ENCODE peak calls at places on chromosomes 3 and 15, in five cellular contexts. R is psoas muscle; I is CD8-positive, alpha-beta T cell; F is A549; W is tibial nerve. P is an unnamed sample.

GRCh38 chr3:197541756-197542539 is 13.8 kb downstream of the BDH1 start:
- DNase-seq in R (peak), I (no peak), F (no peak), W (no peak), P (no peak)

GRCh38 chr3:29335438-29335837 is 54.6 kb downstream of the RBMS3 start:
- DNase-seq in R (peak), I (no peak), F (peak), W (peak), P (peak)

GRCh38 chr3:61178167-61178566 is 73.1 kb downstream of the FHIT start:
- DNase-seq in R (no peak), I (no peak), F (no peak), W (no peak), P (no peak)

GRCh38 chr3:111582114-111582461 is 13.1 kb downstream of the ZBED2 start:
- DNase-seq in R (no peak), I (no peak), F (peak), W (no peak), P (peak)

GRCh38 chr3:64915778-64916177 is 228.0 kb upstream of the ADAMTS9 start:
- DNase-seq in R (no peak), I (no peak), F (no peak), W (no peak), P (peak)

GRCh38 chr15:33068531-33068990 is 126.0 kb downstream of the FMN1 start:
- DNase-seq in R (peak), I (no peak), F (peak), W (no peak), P (peak)

GRCh38 chr15:60905587-60905986 is 323.5 kb downstream of the RORA start:
- DNase-seq in R (no peak), I (peak), F (no peak), W (no peak), P (no peak)

GRCh38 chr3:70832811-70833509 is 520.5 kb upstream of the MDFIC2 start:
- DNase-seq in R (no peak), I (no peak), F (no peak), W (no peak), P (no peak)

GRCh38 chr3:100614941-100615340 is 5.5 kb downstream of the ADGRG7 start:
- DNase-seq in R (no peak), I (no peak), F (no peak), W (no peak), P (no peak)

GRCh38 chr3:196097373-196098154 is 15.7 kb upstream of the TFRC start:
- DNase-seq in R (no peak), I (no peak), F (no peak), W (no peak), P (peak)

GRCh38 chr3:134084230-134084950 is 54.7 kb upstream of the SLCO2A1 start:
- DNase-seq in R (no peak), I (no peak), F (no peak), W (no peak), P (no peak)

GRCh38 chr3:195208183-195208582 is 62.8 kb downstream of the XXYLT1 start:
- DNase-seq in R (no peak), I (no peak), F (no peak), W (no peak), P (no peak)

GRCh38 chr3:59425942-59426341 is 376.1 kb upstream of the CFAP20DC start:
- DNase-seq in R (no peak), I (peak), F (no peak), W (no peak), P (no peak)

GRCh38 chr15:64837502-64837901 is 4.2 kb upstream of the PLEKHO2 start:
- DNase-seq in R (no peak), I (no peak), F (no peak), W (no peak), P (no peak)

GRCh38 chr15:40029979-40030893 is 8.7 kb downstream of the SRP14 start:
- DNase-seq in R (no peak), I (no peak), F (peak), W (no peak), P (no peak)
- TF ChIP-seq CTCF in R (peak), I (peak), F (peak), W (peak), P (peak)

GRCh38 chr15:95804484-95804883 is 526.0 kb upstream of the NR2F2 start:
- DNase-seq in R (no peak), I (no peak), F (no peak), W (no peak), P (no peak)

GRCh38 chr15:95799286-95800187 is 531.0 kb upstream of the NR2F2 start:
- DNase-seq in R (no peak), I (no peak), F (peak), W (no peak), P (peak)
- H3K27ac ChIP-seq in R (no peak), I (no peak), F (peak), W (no peak), P (no peak)

GRCh38 chr3:78066287-78066686 is 1026.4 kb downstream of the ROBO2 start:
- DNase-seq in R (no peak), I (no peak), F (peak), W (no peak), P (no peak)
- TF ChIP-seq CTCF in R (no peak), I (no peak), F (no peak), W (no peak), P (peak)

DNA sequence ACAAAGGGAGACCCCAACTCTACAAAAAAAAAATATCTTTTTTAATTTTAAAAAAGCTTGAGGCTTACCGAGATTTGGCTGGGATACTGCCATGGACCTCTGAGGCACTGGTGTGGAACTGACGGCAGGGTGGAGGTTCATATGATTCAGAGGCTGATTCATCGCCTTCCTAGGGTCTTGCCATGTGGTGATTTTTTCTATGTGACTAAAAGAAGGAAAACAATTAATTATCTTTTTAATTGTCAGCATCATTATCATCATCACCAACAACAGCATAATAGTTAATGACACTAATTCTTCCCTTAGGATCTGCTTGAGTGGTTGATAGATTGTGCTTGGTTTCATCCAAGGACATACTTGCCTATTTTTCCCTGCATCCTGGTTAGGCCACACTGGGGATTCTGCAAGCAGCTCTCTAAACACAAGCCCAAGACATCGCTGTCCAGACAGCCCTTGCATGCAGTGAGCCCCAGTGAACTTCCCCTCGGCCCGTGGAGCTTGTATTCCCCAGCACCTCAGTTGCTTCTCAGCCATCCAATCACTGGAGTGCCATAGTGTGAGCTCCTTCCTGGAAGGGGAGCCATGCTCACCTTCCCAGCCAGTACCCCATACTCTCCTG is 84.9 kb downstream of the WWTR1 start:
- DNase-seq in R (peak), I (no peak), F (no peak), W (no peak), P (no peak)
- H3K27ac ChIP-seq in R (peak), I (no peak), F (peak), W (peak), P (no peak)

GRCh38 chr3:80785475-80785874 is 976.0 kb downstream of the GBE1 start:
- DNase-seq in R (no peak), I (no peak), F (no peak), W (no peak), P (no peak)
- TF ChIP-seq CTCF in R (no peak), I (no peak), F (no peak), W (no peak), P (peak)

GRCh38 chr15:35697549-35698299 is 151.8 kb upstream of the DPH6 start:
- DNase-seq in R (no peak), I (no peak), F (peak), W (no peak), P (peak)
- H3K27ac ChIP-seq in R (no peak), I (no peak), F (peak), W (peak), P (peak)

GRCh38 chr3:151423091-151423490 is 37.8 kb downstream of the IGSF10 start:
- DNase-seq in R (no peak), I (no peak), F (no peak), W (no peak), P (no peak)

GRCh38 chr3:151428386-151428785 is 32.5 kb downstream of the IGSF10 start:
- DNase-seq in R (no peak), I (no peak), F (no peak), W (no peak), P (no peak)

GRCh38 chr3:151421956-151422355 is 37.4 kb upstream of the P2RY12 start:
- DNase-seq in R (no peak), I (no peak), F (no peak), W (no peak), P (no peak)

GRCh38 chr3:151426337-151426648 is 34.6 kb downstream of the IGSF10 start:
- DNase-seq in R (no peak), I (no peak), F (no peak), W (no peak), P (no peak)

DNA sequence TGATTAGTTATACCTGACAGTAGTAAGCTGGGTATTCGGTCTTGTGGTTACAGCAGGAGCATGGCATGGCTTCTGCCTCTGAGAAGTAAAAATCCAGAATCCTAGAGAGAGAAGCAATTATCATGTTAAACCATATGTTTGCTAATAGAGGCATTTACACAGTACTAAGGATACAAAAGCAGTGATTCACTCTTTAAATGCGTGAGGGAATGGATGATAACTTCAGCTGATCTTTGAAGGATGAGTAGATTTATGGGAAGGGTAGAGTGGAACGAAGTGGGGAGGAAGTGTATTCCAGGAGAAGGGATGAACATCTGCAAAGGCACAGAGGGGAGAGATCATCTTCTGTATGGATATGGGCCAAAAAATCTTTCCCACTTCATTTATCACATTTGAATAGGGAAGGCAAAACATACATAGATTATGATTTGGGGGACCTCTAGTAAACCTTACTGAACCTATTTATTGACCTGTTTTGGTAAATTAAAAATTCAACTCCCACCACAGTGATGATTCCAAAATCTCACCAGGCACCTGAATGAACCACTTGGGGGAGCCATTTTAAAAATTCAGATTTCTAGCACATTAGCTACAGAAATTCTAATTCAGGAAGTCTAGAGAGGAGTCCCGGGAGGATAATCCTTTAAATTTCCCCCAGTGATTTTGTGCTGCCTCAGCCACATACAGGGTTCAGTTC is 35.1 kb downstream of the IGSF10 start:
- DNase-seq in R (no peak), I (no peak), F (no peak), W (no peak), P (no peak)
- TF ChIP-seq CTCF in R (no peak), I (no peak), F (peak), W (peak), P (peak)

GRCh38 chr3:31639828-31640227 is 107.1 kb downstream of the STT3B start:
- DNase-seq in R (no peak), I (no peak), F (no peak), W (no peak), P (no peak)

GRCh38 chr3:31634485-31634884 is 101.8 kb downstream of the STT3B start:
- DNase-seq in R (no peak), I (no peak), F (no peak), W (no peak), P (peak)

GRCh38 chr3:31636063-31636462 is 103.3 kb downstream of the STT3B start:
- DNase-seq in R (no peak), I (no peak), F (no peak), W (no peak), P (no peak)

GRCh38 chr3:31636693-31637442 is 104.1 kb downstream of the STT3B start:
- DNase-seq in R (no peak), I (no peak), F (no peak), W (no peak), P (no peak)

GRCh38 chr3:31635586-31635985 is 102.9 kb downstream of the STT3B start:
- DNase-seq in R (no peak), I (no peak), F (no peak), W (no peak), P (no peak)
- H3K27ac ChIP-seq in R (no peak), I (no peak), F (no peak), W (no peak), P (no peak)

GRCh38 chr3:126389112-126389791 is 5.5 kb upstream of the CFAP100 start:
- DNase-seq in R (peak), I (peak), F (peak), W (peak), P (peak)
- TF ChIP-seq CTCF in R (peak), I (peak), F (peak), W (peak), P (peak)

DNA sequence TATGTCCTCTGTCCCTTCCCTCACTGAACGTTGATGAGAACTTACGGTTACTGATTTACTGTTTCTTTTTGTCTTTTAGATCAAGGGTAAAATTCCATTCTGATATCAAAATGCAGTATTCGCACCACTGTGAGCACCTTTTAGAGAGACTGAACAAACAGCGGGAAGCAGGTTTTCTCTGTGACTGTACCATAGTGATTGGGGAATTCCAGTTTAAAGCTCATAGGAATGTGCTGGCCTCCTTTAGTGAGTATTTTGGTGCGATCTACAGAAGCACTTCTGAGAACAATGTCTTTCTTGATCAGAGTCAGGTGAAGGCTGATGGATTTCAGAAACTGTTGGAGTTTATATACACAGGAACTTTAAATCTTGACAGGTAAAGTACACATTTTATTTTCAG is 990 bp downstream of the MYNN start:
- DNase-seq in R (no peak), I (no peak), F (no peak), W (no peak), P (no peak)
- H3K27ac ChIP-seq in R (peak), I (peak), F (no peak), W (peak), P (peak)